ENCODE peak calls at places on chromosomes 11 and 22, in four cellular contexts. S is ACHN, F is NCI-H2081, J is esophagus muscularis mucosa. H is an unnamed sample.

GRCh38 chr11:12066056-12066798 is 44.2 kb upstream of the MICAL2 start:
- DNase-seq in J (no peak), F (no peak), S (peak; percentile 97), H (no peak)

GRCh38 chr22:43136255-43136654 is 6.9 kb downstream of the MCAT start:
- DNase-seq in S (peak; percentile 23), F (no peak), J (no peak), H (no peak)

GRCh38 chr11:133663586-133663985 is 131.3 kb upstream of the OPCML start:
- DNase-seq in J (no peak), F (no peak), S (no peak), H (no peak)

GRCh38 chr11:81444306-81444705 is 1289.4 kb downstream of the FAM181B start:
- DNase-seq in J (no peak), F (no peak), S (no peak), H (no peak)

GRCh38 chr11:15826826-15827225 is 529.5 kb downstream of the SOX6 start:
- DNase-seq in J (peak; percentile 87), S (peak; percentile 20), F (no peak), H (peak; percentile 32)

GRCh38 chr11:62958547-62959071 is 26.2 kb downstream of the SLC22A6 start:
- DNase-seq in F (no peak), J (no peak), S (no peak), H (no peak)

GRCh38 chr11:116348226-116348625 is 424.6 kb downstream of the BUD13 start:
- DNase-seq in F (no peak), J (no peak), S (no peak), H (no peak)

GRCh38 chr11:85801527-85801926 is 9.4 kb downstream of the SYTL2 start:
- DNase-seq in J (no peak), F (no peak), S (no peak), H (no peak)

GRCh38 chr11:126328444-126328843 is 24.6 kb downstream of the DCPS start:
- DNase-seq in J (no peak), S (no peak), F (no peak), H (no peak)

GRCh38 chr22:46507451-46508390 is 29.7 kb downstream of the CELSR1 start:
- DNase-seq in F (no peak), S (no peak), J (no peak), H (no peak)

GRCh38 chr11:33222052-33222451 is 35.1 kb upstream of the HIPK3 start:
- DNase-seq in S (no peak), F (no peak), J (no peak), H (no peak)

GRCh38 chr11:75194147-75194546 is 43.2 kb downstream of the SLCO2B1 start:
- DNase-seq in J (no peak), F (no peak), S (no peak), H (no peak)

GRCh38 chr11:13223112-13223511 is 54.5 kb upstream of the BMAL1 start:
- DNase-seq in F (no peak), S (no peak), J (no peak), H (no peak)

GRCh38 chr11:119861160-119861559 is 132.2 kb upstream of the NECTIN1 start:
- DNase-seq in J (no peak), F (no peak), S (no peak), H (no peak)

GRCh38 chr11:15194671-15195415 is 80.1 kb downstream of the INSC start:
- DNase-seq in J (peak; percentile 47), S (peak; percentile 45), F (no peak), H (no peak)

GRCh38 chr11:33045551-33046255 is 6.3 kb downstream of the TCP11L1 start:
- DNase-seq in J (no peak), S (no peak), F (no peak), H (no peak)

GRCh38 chr22:26182723-26183122 is 13.5 kb downstream of the SEZ6L start:
- DNase-seq in J (no peak), S (no peak), F (no peak), H (no peak)

GRCh38 chr11:101915811-101916291 is 471 bp downstream of the ANGPTL5 start:
- DNase-seq in J (no peak), S (peak; percentile 47), F (no peak), H (no peak)

GRCh38 chr11:32108576-32108975 is 17.7 kb downstream of the RCN1 start:
- DNase-seq in S (no peak), F (no peak), J (peak; percentile 53), H (no peak)

GRCh38 chr11:43298397-43298796 is 13.4 kb upstream of the API5 start:
- DNase-seq in J (no peak), S (no peak), F (no peak), H (no peak)

GRCh38 chr11:8025123-8025522 is 38.0 kb downstream of the EIF3F start:
- DNase-seq in J (no peak), S (no peak), F (no peak), H (no peak)

GRCh38 chr11:68956547-68957254 is 24.1 kb downstream of the MRGPRD start:
- DNase-seq in F (no peak), S (no peak), J (no peak), H (no peak)

GRCh38 chr11:65516135-65516968 is 8.5 kb upstream of the SCYL1 start:
- DNase-seq in J (no peak), S (no peak), F (no peak), H (no peak)

GRCh38 chr11:66970371-66970807 is 4.7 kb upstream of the C11orf86 start:
- DNase-seq in F (no peak), S (no peak), J (no peak), H (no peak)

GRCh38 chr11:61378713-61379313 is 13.6 kb upstream of the TMEM216 start:
- DNase-seq in S (peak; percentile 38), F (no peak), J (no peak), H (no peak)

GRCh38 chr11:81888391-81888790 is 845.3 kb downstream of the FAM181B start:
- DNase-seq in F (no peak), J (no peak), S (no peak), H (no peak)

H was measured in substantia nigra.